ENCODE peak calls at places on chromosomes 12 and 14, in nine cellular contexts. I is OCI-LY7, U is fibroblast of the aortic adventitia, Q is heart right ventricle, X is GM12864, K is dorsolateral prefrontal cortex, T is lower lobe of right lung, V is HL-60, C is tibial artery. F is an unnamed sample.
A peak's percentile ranks its signal among the peaks of the same experiment; 100 is the strongest.

GRCh38 chr14:89720076-89720687 is 234.3 kb downstream of the EFCAB11 start:
- DNase-seq in I (no peak), U (no peak), Q (no peak), X (no peak), K (no peak), T (no peak), V (peak; percentile 56), C (no peak), F (no peak)

GRCh38 chr14:74683406-74683805 is 29.5 kb downstream of the AREL1 start:
- DNase-seq in I (peak; percentile 74), U (no peak), Q (no peak), X (no peak), K (no peak), T (no peak), V (peak; percentile 18), C (no peak), F (no peak)

GRCh38 chr12:96578526-96579125 is 89.2 kb downstream of the CFAP54 start:
- DNase-seq in I (peak; percentile 73), U (peak; percentile 77), Q (no peak), X (peak; percentile 45), K (no peak), T (no peak), V (peak; percentile 13), C (no peak), F (peak; percentile 75)

GRCh38 chr14:73722581-73722980 is 8.4 kb upstream of the PNMA1 start:
- DNase-seq in I (no peak), U (no peak), Q (no peak), X (no peak), K (no peak), T (no peak), V (no peak), C (no peak), F (no peak)

GRCh38 chr12:116955382-116956021 is 44.8 kb downstream of the FBXW8 start:
- DNase-seq in I (peak; percentile 69), U (peak; percentile 43), Q (no peak), X (no peak), K (no peak), T (peak; percentile 67), V (peak; percentile 30), C (no peak), F (peak; percentile 37)

GRCh38 chr14:65506801-65507200 is 94.3 kb downstream of the FUT8 start:
- DNase-seq in I (no peak), U (no peak), Q (no peak), X (no peak), K (no peak), T (no peak), V (no peak), C (no peak), F (no peak)

GRCh38 chr14:55446127-55446736 is 5.8 kb upstream of the TBPL2 start:
- DNase-seq in I (peak; percentile 71), U (peak; percentile 91), Q (no peak), X (no peak), K (peak; percentile 30), T (no peak), V (peak; percentile 69), C (peak; percentile 47), F (peak; percentile 90)

GRCh38 chr12:89350661-89351488 is 1.4 kb downstream of the DUSP6 start:
- DNase-seq in I (no peak), U (peak; percentile 38), Q (peak; percentile 31), X (no peak), K (no peak), T (peak; percentile 62), V (peak; percentile 36), C (no peak), F (peak; percentile 43)

GRCh38 chr14:95281560-95282176 is 38.0 kb downstream of the CLMN start:
- DNase-seq in I (no peak), U (no peak), Q (no peak), X (no peak), K (no peak), T (no peak), V (no peak), C (no peak), F (no peak)

GRCh38 chr12:104956870-104957301 is 1.2 kb downstream of the SLC41A2 start:
- DNase-seq in I (no peak), U (peak; percentile 66), Q (no peak), X (no peak), K (no peak), T (no peak), V (no peak), C (no peak), F (peak; percentile 46)
- H3K4me3 ChIP-seq in I (peak overlapping the region; percentile 78), U (peak overlapping the region; percentile 85), Q (no peak overlapping the region), X (peak overlapping the region; percentile 94), K (peak overlapping the region; percentile 75), T (peak overlapping the region; percentile 77), V (no peak overlapping the region), C (peak overlapping the region; percentile 91), F (peak overlapping the region; percentile 93)

DNA sequence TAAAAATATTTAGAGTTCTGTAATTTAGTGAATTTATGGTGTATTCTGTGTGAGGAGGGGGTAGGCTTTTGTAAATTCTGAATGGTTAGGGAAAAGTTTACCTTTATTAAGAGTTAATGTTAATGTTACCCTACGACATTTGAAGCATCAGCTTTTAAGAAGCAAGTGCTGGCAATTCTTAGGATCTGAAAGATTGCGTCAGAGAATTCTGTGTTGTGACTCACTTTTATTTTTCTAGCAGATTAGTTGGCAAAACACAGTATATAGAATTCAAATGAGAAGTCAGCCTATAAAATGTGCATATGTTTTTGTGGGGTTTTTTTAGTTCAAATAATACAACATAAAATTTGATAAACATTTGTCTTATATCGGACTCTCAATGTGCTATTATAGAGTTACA is 97.6 kb downstream of the RAD52 start:
- DNase-seq in I (no peak), U (peak; percentile 88), Q (no peak), X (no peak), K (no peak), T (no peak), V (no peak), C (no peak), F (peak; percentile 85)
- H3K4me3 ChIP-seq in I (no peak overlapping the region), U (peak overlapping the region; percentile 45), Q (no peak overlapping the region), X (no peak overlapping the region), K (no peak overlapping the region), T (no peak overlapping the region), V (no peak overlapping the region), C (peak overlapping the region; percentile 19), F (no peak overlapping the region)

GRCh38 chr12:11724888-11725310 is 75.4 kb downstream of the ETV6 start:
- DNase-seq in I (no peak), U (peak; percentile 73), Q (no peak), X (no peak), K (no peak), T (no peak), V (peak; percentile 55), C (no peak), F (peak; percentile 75)
- H3K4me3 ChIP-seq in I (peak overlapping the region; percentile 1), U (no peak overlapping the region), Q (no peak overlapping the region), X (no peak overlapping the region), K (no peak overlapping the region), T (no peak overlapping the region), V (no peak overlapping the region), C (no peak overlapping the region), F (no peak overlapping the region)

DNA sequence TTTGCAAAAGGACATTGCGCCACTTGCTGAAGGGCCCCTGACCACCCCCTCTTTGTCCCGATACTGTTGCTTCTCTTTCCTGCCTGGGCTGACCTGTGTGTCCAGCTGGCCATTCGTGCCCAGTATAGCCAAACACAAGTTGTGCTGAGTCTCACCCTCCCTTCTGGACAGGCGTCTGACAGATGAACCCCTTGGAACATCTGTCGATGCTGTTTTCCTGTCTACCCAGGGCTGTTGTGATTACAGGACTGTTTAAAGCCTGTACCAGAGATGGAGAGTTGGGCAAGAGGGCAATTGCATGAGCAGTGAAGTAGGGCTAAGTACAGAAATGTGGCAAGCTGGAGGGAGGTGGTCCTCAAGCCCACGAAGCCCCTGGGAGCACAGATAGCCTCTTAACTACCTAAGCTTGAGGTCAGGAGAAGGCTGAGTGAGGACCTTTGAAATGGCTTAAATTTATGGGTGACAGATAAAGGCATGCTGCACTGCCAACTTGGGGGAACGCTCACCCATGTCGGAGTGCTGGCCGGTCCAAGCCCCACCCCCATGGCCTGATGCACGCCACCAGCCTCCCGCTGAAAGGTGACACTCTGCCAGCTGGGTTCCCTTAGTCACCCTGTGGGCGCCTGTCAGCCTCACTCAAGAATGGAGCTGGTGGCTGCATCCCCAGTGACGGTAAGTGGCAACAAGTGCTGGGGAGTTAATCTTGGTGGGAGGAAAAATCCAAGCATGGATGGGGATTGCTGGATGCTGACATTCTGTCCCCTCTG is 14.6 kb downstream of the ACACB start:
- DNase-seq in I (peak; percentile 41), U (no peak), Q (peak; percentile 76), X (no peak), K (no peak), T (no peak), V (no peak), C (no peak), F (no peak)
- H3K4me3 ChIP-seq in I (peak overlapping the region; percentile 70), U (no peak overlapping the region), Q (no peak overlapping the region), X (no peak overlapping the region), K (no peak overlapping the region), T (no peak overlapping the region), V (no peak overlapping the region), C (no peak overlapping the region), F (no peak overlapping the region)

DNA sequence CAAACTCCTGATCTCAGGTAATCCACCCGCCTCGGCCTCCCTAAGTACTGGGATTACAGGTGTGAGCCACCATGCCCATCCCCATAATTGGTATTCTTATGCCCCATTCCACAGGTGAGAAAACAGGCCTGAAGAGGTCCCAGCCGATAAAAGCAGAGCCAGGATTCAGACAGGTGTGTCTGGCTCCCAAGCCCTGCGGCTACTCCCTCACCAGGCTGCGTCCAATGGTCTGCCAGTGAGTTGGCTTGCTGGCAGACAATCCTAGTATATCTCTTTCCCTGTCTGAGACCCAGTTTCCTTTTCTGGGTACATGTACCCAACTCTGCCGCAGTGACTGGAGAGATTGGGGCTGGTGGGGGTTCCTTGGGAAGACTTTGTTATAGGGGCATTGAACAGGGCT is 1.9 kb upstream of the TSPAN9 start:
- DNase-seq in I (no peak), U (no peak), Q (no peak), X (no peak), K (no peak), T (no peak), V (no peak), C (no peak), F (no peak)
- H3K4me3 ChIP-seq in I (no peak overlapping the region), U (no peak overlapping the region), Q (no peak overlapping the region), X (no peak overlapping the region), K (no peak overlapping the region), T (no peak overlapping the region), V (no peak overlapping the region), C (no peak overlapping the region), F (no peak overlapping the region)

GRCh38 chr14:64112859-64113258 is 181.3 kb downstream of the ESR2 start:
- DNase-seq in I (no peak), U (no peak), Q (no peak), X (no peak), K (no peak), T (no peak), V (no peak), C (no peak), F (no peak)
- H3K4me3 ChIP-seq in I (no peak overlapping the region), U (no peak overlapping the region), Q (no peak overlapping the region), X (no peak overlapping the region), K (no peak overlapping the region), T (no peak overlapping the region), V (no peak overlapping the region), C (no peak overlapping the region), F (no peak overlapping the region)

GRCh38 chr12:106297681-106298080 is 4.9 kb upstream of the TCP11L2 start:
- DNase-seq in I (peak; percentile 61), U (no peak), Q (no peak), X (no peak), K (no peak), T (no peak), V (no peak), C (no peak), F (no peak)
- H3K4me3 ChIP-seq in I (peak overlapping the region; percentile 15), U (no peak overlapping the region), Q (no peak overlapping the region), X (no peak overlapping the region), K (no peak overlapping the region), T (no peak overlapping the region), V (no peak overlapping the region), C (no peak overlapping the region), F (no peak overlapping the region)